ENCODE peak calls at places on chromosome 6, in five cellular contexts. R is activated T-cell treated with anti-CD3 and anti-CD28 coated beads, Interleukin-2, amount 50 U/mL, for 72 hours; K is islet precursor cell; W is stimulated activated CD4-positive, alpha-beta T cell treated with anti-CD3 and anti-CD28 coated beads, Interleukin-2, amount 100 ng/mL, for 4 hours; J is Calu3. G is an unnamed sample.

GRCh38 chr6:13694562-13694961 is 17.1 kb downstream of the RANBP9 start:
- DNase-seq in W (no peak), R (no peak), J (no peak), K (no peak), G (no peak)

GRCh38 chr6:169806718-169807117 is 55.3 kb downstream of the ERMARD start:
- DNase-seq in W (no peak), J (no peak), R (no peak), K (peak; percentile 40), G (no peak)

GRCh38 chr6:170459451-170459850 is 93.7 kb downstream of the PSMB1 start:
- DNase-seq in R (peak; percentile 58), W (no peak), J (peak; percentile 13), K (peak; percentile 63), G (no peak)

GRCh38 chr6:150253489-150253888 is 110.6 kb downstream of the PPP1R14C start:
- DNase-seq in K (no peak), W (no peak), J (no peak), R (no peak), G (no peak)

GRCh38 chr6:52820198-52820597 is 16.6 kb upstream of the GSTA1 start:
- DNase-seq in R (no peak), W (no peak), K (no peak), J (no peak), G (no peak)

GRCh38 chr6:138035070-138035469 is 72.1 kb downstream of the PERP start:
- DNase-seq in W (no peak), J (no peak), K (no peak), R (no peak), G (no peak)

GRCh38 chr6:53530346-53530745 is 14.6 kb downstream of the GCLC start:
- DNase-seq in K (peak; percentile 87), W (no peak), R (no peak), J (no peak), G (no peak)

GRCh38 chr6:65818576-65818975 is 111.5 kb upstream of the EYS start:
- DNase-seq in J (no peak), K (no peak), R (no peak), W (no peak), G (no peak)

GRCh38 chr6:107330190-107330589 is 129.2 kb downstream of the PDSS2 start:
- DNase-seq in K (no peak), J (no peak), R (peak; percentile 19), W (no peak), G (no peak)

GRCh38 chr6:105769987-105770386 is 316.1 kb upstream of the PRDM1 start:
- DNase-seq in R (no peak), W (no peak), K (peak; percentile 63), J (peak; percentile 63), G (no peak)

GRCh38 chr6:92109256-92109655 is 1310.1 kb downstream of the EPHA7 start:
- DNase-seq in W (no peak), K (no peak), R (no peak), J (no peak), G (no peak)

GRCh38 chr6:85756982-85757381 is 114.3 kb upstream of the SYNCRIP start:
- DNase-seq in R (no peak), J (no peak), K (no peak), W (no peak), G (no peak)

GRCh38 chr6:129593233-129593564 is 116.8 kb downstream of the ARHGAP18 start:
- DNase-seq in K (no peak), J (no peak), W (no peak), R (no peak), G (no peak)

GRCh38 chr6:28968476-28968875 is 36.6 kb downstream of the ZNF311 start:
- DNase-seq in R (no peak), J (no peak), W (no peak), K (no peak), G (no peak)

GRCh38 chr6:134123666-134124208 is 71.3 kb upstream of the SLC2A12 start:
- DNase-seq in R (peak; percentile 19), W (no peak), K (peak; percentile 75), J (peak; percentile 36), G (no peak)

GRCh38 chr6:97969065-97969464 is 686.0 kb upstream of the MMS22L start:
- DNase-seq in W (no peak), R (no peak), K (no peak), J (no peak), G (no peak)

GRCh38 chr6:114249522-114249921 is 93.3 kb downstream of the HS3ST5 start:
- DNase-seq in W (no peak), R (no peak), J (no peak), K (no peak), G (no peak)

GRCh38 chr6:75154973-75155372 is 50.9 kb downstream of the COL12A1 start:
- DNase-seq in J (no peak), R (no peak), W (no peak), K (no peak), G (no peak)

GRCh38 chr6:148873154-148873553 is 126.3 kb downstream of the UST start:
- DNase-seq in W (no peak), K (no peak), J (no peak), R (no peak), G (no peak)

GRCh38 chr6:159002432-159003160 is 2.6 kb upstream of the RSPH3 start:
- DNase-seq in K (peak; percentile 68), R (no peak), J (peak; percentile 75), W (no peak), G (no peak)

GRCh38 chr6:33407132-33407718 is 3.6 kb upstream of the PHF1 start:
- DNase-seq in R (no peak), J (no peak), W (no peak), K (no peak), G (no peak)

GRCh38 chr6:163667372-163668060 is 253.0 kb downstream of the QKI start:
- DNase-seq in K (no peak), J (no peak), W (no peak), R (no peak), G (no peak)

GRCh38 chr6:114638346-114638745 is 295.5 kb upstream of the HS3ST5 start:
- DNase-seq in J (no peak), K (peak; percentile 81), W (no peak), R (no peak), G (no peak)

GRCh38 chr6:11492444-11493300 is 44.9 kb upstream of the TMEM170B start:
- DNase-seq in W (no peak), J (no peak), K (no peak), R (no peak), G (no peak)

GRCh38 chr6:7106215-7106751 is 1.5 kb upstream of the RREB1 start:
- DNase-seq in W (no peak), J (no peak), R (no peak), K (peak; percentile 78), G (no peak)

GRCh38 chr6:149334682-149335160 is 17.2 kb downstream of the TAB2 start:
- DNase-seq in J (peak; percentile 41), K (peak; percentile 84), R (no peak), W (no peak), G (no peak)

GRCh38 chr6:126696921-126697693 is 357.2 kb downstream of the CENPW start:
- DNase-seq in R (no peak), K (peak; percentile 93), W (no peak), J (no peak), G (no peak)

GRCh38 chr6:142167472-142167871 is 20.4 kb downstream of the VTA1 start:
- DNase-seq in J (no peak), W (no peak), K (no peak), R (no peak), G (no peak)

GRCh38 chr6:56459030-56459805 is 183.5 kb downstream of the DST start:
- DNase-seq in W (no peak), R (no peak), K (no peak), J (no peak), G (no peak)

GRCh38 chr6:2799936-2800527 is 34.8 kb downstream of the WRNIP1 start:
- DNase-seq in R (no peak), K (no peak), W (no peak), J (no peak), G (no peak)

GRCh38 chr6:168895102-168895812 is 358.4 kb downstream of the THBS2 start:
- DNase-seq in K (peak; percentile 89), W (peak; percentile 41), J (peak; percentile 93), R (peak; percentile 84), G (peak; percentile 58)

GRCh38 chr6:159695984-159696383 is 2.9 kb upstream of the SOD2 start:
- DNase-seq in W (no peak), K (no peak), R (no peak), J (no peak), G (no peak)

GRCh38 chr6:149995971-149996370 is 29.4 kb downstream of the RAET1L start:
- DNase-seq in J (no peak), R (no peak), W (no peak), K (no peak), G (no peak)

GRCh38 chr6:13195826-13196225 is 132.5 kb downstream of the TBC1D7 start:
- DNase-seq in K (no peak), W (no peak), R (no peak), J (no peak), G (no peak)

GRCh38 chr6:33632603-33633039 is 11.5 kb downstream of the ITPR3 start:
- DNase-seq in K (peak; percentile 92), J (peak; percentile 82), W (peak; percentile 26), R (peak; percentile 61), G (no peak)

GRCh38 chr6:43386492-43386891 is 17.0 kb upstream of the ZNF318 start:
- DNase-seq in W (no peak), K (no peak), J (no peak), R (no peak), G (no peak)

GRCh38 chr6:64591682-64592081 is 956.1 kb downstream of the PHF3 start:
- DNase-seq in W (no peak), J (no peak), R (no peak), K (no peak), G (no peak)

G was measured in activated T-helper 1 cell treated with anti-CD3 and anti-CD28 coated beads, Interleukin-2, amount 50 U/mL, for 16 hours.